ENCODE peak calls at places on chromosome 6, in four cellular contexts. One of them, this sample, is unnamed.

GRCh38 chr6:118660218-118660569 is 8.8 kb upstream of the CEP85L start:
- DNase-seq in upper lobe of right lung: no peak
- DNase-seq in heart left ventricle: no peak
- DNase-seq in nephron progenitor cell: no peak
- DNase-seq in this sample: no peak

GRCh38 chr6:28657756-28658465 is 132.2 kb downstream of the GPX5 start:
- DNase-seq in nephron progenitor cell: peak; percentile 70
- DNase-seq in heart left ventricle: no peak
- DNase-seq in upper lobe of right lung: no peak
- DNase-seq in this sample: no peak

GRCh38 chr6:160801418-160801817 is 99.4 kb downstream of the PLG start:
- DNase-seq in heart left ventricle: no peak
- DNase-seq in upper lobe of right lung: no peak
- DNase-seq in nephron progenitor cell: no peak
- DNase-seq in this sample: no peak

GRCh38 chr6:149060300-149060984 is 257.1 kb upstream of the TAB2 start:
- DNase-seq in heart left ventricle: peak; percentile 45
- DNase-seq in nephron progenitor cell: no peak
- DNase-seq in upper lobe of right lung: no peak
- DNase-seq in this sample: peak; percentile 55

GRCh38 chr6:74574794-74575193 is 631.1 kb downstream of the COL12A1 start:
- DNase-seq in upper lobe of right lung: no peak
- DNase-seq in nephron progenitor cell: peak; percentile 8
- DNase-seq in heart left ventricle: no peak
- DNase-seq in this sample: no peak

GRCh38 chr6:146997062-146997461 is 207.2 kb upstream of the STXBP5 start:
- DNase-seq in heart left ventricle: no peak
- DNase-seq in upper lobe of right lung: no peak
- DNase-seq in nephron progenitor cell: no peak
- DNase-seq in this sample: no peak

GRCh38 chr6:85747654-85748053 is 105.0 kb upstream of the SYNCRIP start:
- DNase-seq in heart left ventricle: no peak
- DNase-seq in upper lobe of right lung: no peak
- DNase-seq in nephron progenitor cell: no peak
- DNase-seq in this sample: no peak

GRCh38 chr6:103826209-103826608 is 1033.5 kb downstream of the HACE1 start:
- DNase-seq in upper lobe of right lung: no peak
- DNase-seq in nephron progenitor cell: no peak
- DNase-seq in heart left ventricle: no peak
- DNase-seq in this sample: no peak

GRCh38 chr6:36154286-36154685 is 24.0 kb downstream of the MAPK13 start:
- DNase-seq in upper lobe of right lung: no peak
- DNase-seq in heart left ventricle: no peak
- DNase-seq in nephron progenitor cell: no peak
- DNase-seq in this sample: no peak

GRCh38 chr6:56437171-56437900 is 190.0 kb upstream of the COL21A1 start:
- DNase-seq in heart left ventricle: no peak
- DNase-seq in nephron progenitor cell: no peak
- DNase-seq in upper lobe of right lung: no peak
- DNase-seq in this sample: no peak

GRCh38 chr6:141359953-141360352 is 772.8 kb upstream of the GJE1 start:
- DNase-seq in upper lobe of right lung: no peak
- DNase-seq in nephron progenitor cell: no peak
- DNase-seq in heart left ventricle: no peak
- DNase-seq in this sample: no peak

DNA sequence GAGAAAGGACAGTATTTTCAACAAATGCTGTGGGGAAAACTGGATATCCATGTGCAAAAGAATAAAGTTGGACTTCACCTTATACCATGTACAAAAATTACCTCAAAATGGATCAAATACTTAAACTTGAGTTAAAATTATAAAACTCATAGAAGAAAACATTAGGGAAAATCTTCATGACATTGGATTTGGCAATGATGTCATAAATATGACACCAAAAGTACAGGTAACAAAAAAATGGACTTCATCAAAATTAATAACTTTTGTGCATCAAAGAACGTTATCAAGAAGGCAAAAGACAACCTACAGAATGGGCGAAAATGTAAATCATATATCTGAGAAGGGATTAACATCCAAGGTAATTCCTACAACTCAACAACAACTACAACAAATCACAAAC is 355.3 kb upstream of the SOX4 start:
- DNase-seq in nephron progenitor cell: no peak
- DNase-seq in heart left ventricle: no peak
- DNase-seq in upper lobe of right lung: no peak
- DNase-seq in this sample: no peak
- TF ChIP-seq CTCF in nephron progenitor cell: no peak
- TF ChIP-seq CTCF in heart left ventricle: no peak
- TF ChIP-seq CTCF in upper lobe of right lung: no peak
- TF ChIP-seq CTCF in this sample: no peak

DNA sequence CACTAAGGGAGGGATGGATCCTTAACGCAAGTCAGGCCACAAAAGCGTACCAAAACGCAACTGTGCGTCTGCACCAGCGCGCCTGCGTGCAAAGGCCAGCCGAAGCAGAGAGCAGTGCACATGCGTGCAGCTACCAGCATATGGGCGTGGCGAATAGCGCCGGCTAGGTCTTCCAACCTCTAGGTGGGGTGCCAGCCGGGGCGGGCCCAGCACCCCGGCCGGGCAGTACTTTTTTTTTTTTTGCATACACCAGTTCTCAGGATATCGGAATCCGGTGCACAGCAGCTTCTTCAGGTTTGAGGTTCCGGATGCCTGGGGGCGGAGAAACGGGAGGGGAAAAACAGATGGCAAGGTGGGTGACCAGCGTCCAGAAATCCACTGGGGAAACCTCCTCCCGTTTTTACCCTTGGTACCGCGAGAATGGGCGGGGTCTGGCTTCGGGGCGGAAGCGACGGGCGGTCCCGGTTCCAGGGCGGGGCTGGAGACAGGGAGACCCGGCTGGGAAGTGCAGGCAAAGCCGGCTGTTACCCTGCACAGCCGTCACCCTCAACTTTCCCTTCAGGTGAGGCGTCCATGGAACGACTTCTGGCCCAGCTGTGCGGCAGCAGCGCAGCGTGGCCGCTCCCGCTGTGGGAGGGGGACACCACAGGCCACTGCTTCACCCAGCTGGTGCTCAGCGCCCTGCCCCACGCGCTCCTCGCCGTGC is at the start of gene ABCC10:
- DNase-seq in heart left ventricle: peak; percentile 97
- DNase-seq in upper lobe of right lung: peak; percentile 97
- DNase-seq in nephron progenitor cell: peak; percentile 94
- DNase-seq in this sample: peak; percentile 93
- TF ChIP-seq CTCF in heart left ventricle: peak; percentile 38
- TF ChIP-seq CTCF in upper lobe of right lung: peak; percentile 44
- TF ChIP-seq CTCF in nephron progenitor cell: no peak
- TF ChIP-seq CTCF in this sample: peak; percentile 28

DNA sequence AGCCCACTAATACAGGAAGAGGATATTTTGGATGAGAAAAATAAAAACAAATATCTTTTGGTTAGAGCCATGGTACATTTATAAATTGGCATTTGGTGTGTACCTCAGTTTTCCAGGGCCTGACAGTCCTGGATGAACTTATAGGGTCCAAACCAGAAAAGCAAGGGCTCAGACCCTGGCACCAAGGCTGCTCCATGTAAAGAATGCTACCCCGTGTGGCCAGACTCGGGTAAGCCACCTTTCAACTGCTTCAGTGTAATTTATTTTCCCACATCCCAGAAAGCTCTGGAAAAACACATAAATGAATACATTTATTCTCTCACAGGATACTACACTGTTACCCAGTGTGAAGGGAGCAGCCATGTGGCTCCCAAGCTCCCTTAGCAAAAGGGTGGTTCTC is 13.9 kb downstream of the MRPL14 start:
- DNase-seq in upper lobe of right lung: no peak
- DNase-seq in nephron progenitor cell: no peak
- DNase-seq in heart left ventricle: no peak
- DNase-seq in this sample: no peak
- TF ChIP-seq CTCF in upper lobe of right lung: peak; percentile 12
- TF ChIP-seq CTCF in nephron progenitor cell: peak; percentile 6
- TF ChIP-seq CTCF in heart left ventricle: no peak
- TF ChIP-seq CTCF in this sample: no peak

GRCh38 chr6:127963495-127963894 is 62.6 kb upstream of the THEMIS start:
- DNase-seq in nephron progenitor cell: no peak
- DNase-seq in heart left ventricle: no peak
- DNase-seq in upper lobe of right lung: no peak
- DNase-seq in this sample: no peak
- TF ChIP-seq CTCF in nephron progenitor cell: no peak
- TF ChIP-seq CTCF in heart left ventricle: no peak
- TF ChIP-seq CTCF in upper lobe of right lung: no peak
- TF ChIP-seq CTCF in this sample: no peak